ENCODE peak calls at places on chromosome 16, in four cellular contexts. I is mucosa of descending colon; D is CD8-positive, alpha-beta T cell; U is BE2C. C is an unnamed sample.

GRCh38 chr16:89448656-89449055 is 41.7 kb downstream of the ANKRD11 start:
- DNase-seq in I (peak; percentile 64), D (no peak), U (no peak), C (no peak)

GRCh38 chr16:9334091-9334490 is 242.6 kb downstream of the HAPSTR1 start:
- DNase-seq in I (no peak), D (no peak), U (no peak), C (no peak)

GRCh38 chr16:1723450-1724147 is 17.6 kb downstream of the MAPK8IP3 start:
- DNase-seq in I (no peak), D (peak; percentile 42), U (peak; percentile 52), C (no peak)

GRCh38 chr16:22386976-22387375 is 12.6 kb upstream of the CDR2 start:
- DNase-seq in I (no peak), D (no peak), U (no peak), C (no peak)

GRCh38 chr16:88691129-88691813 is 5.0 kb upstream of the SNAI3 start:
- DNase-seq in I (no peak), D (no peak), U (no peak), C (no peak)

GRCh38 chr16:15916323-15916722 is 27.9 kb upstream of the CEP20 start:
- DNase-seq in I (no peak), D (no peak), U (no peak), C (no peak)

GRCh38 chr16:12449795-12450194 is 353.9 kb downstream of the CPPED1 start:
- DNase-seq in I (no peak), D (no peak), U (no peak), C (no peak)

GRCh38 chr16:67244387-67245188 is 2.7 kb downstream of the FHOD1 start:
- DNase-seq in I (peak; percentile 67), D (peak; percentile 74), U (peak; percentile 46), C (peak; percentile 94)

GRCh38 chr16:20740007-20740883 is 1.4 kb downstream of the THUMPD1 start:
- DNase-seq in I (no peak), D (no peak), U (no peak), C (no peak)

GRCh38 chr16:50371936-50372595 is 3.3 kb upstream of the BRD7 start:
- DNase-seq in I (no peak), D (no peak), U (peak; percentile 45), C (no peak)

GRCh38 chr16:82414476-82414875 is 212.3 kb upstream of the CDH13 start:
- DNase-seq in I (no peak), D (no peak), U (no peak), C (no peak)

C was measured in natural killer cell treated with Interleukin-12 subunit alpha and Interleukin-12 subunit beta and Interleukin-15 and Interleukin-18, amount 100 ng/mL, for 72 hours.